ENCODE peak calls at places on chromosomes 3 and 15, in four cellular contexts. J is HL-60, Q is GM12878, L is K562. Z is an unnamed sample.

GRCh38 chr3:129824926-129825541 is 68.5 kb downstream of the TMCC1 start:
- DNase-seq in J (peak; percentile 29), Q (peak; percentile 20), L (peak; percentile 60), Z (no peak)

GRCh38 chr15:76337047-76337738 is 620 bp downstream of the ISL2 start:
- DNase-seq in J (no peak), Q (no peak), L (peak; percentile 41), Z (no peak)

GRCh38 chr3:46890132-46890531 is 12.6 kb downstream of the PTH1R start:
- DNase-seq in J (no peak), Q (no peak), L (peak; percentile 73), Z (no peak)

GRCh38 chr3:41040256-41040655 is 159.0 kb upstream of the CTNNB1 start:
- DNase-seq in J (no peak), Q (no peak), L (no peak), Z (no peak)

GRCh38 chr15:77493324-77493907 is 72.7 kb downstream of the HMG20A start:
- DNase-seq in J (peak; percentile 23), Q (no peak), L (no peak), Z (no peak)

GRCh38 chr3:53536282-53536681 is 41.9 kb downstream of the CACNA1D start:
- DNase-seq in J (no peak), Q (no peak), L (no peak), Z (no peak)

GRCh38 chr3:53495518-53496501 is 1.4 kb downstream of the CACNA1D start:
- DNase-seq in J (no peak), Q (no peak), L (no peak), Z (peak; percentile 37)

GRCh38 chr15:64975390-64975789 is 14.3 kb downstream of the SPG21 start:
- DNase-seq in J (no peak), Q (no peak), L (no peak), Z (no peak)

GRCh38 chr3:112656045-112656444 is 15.1 kb upstream of the CCDC80 start:
- DNase-seq in J (no peak), Q (no peak), L (no peak), Z (no peak)

GRCh38 chr3:186640473-186640818 is 247 bp downstream of the FETUB start:
- DNase-seq in J (no peak), Q (no peak), L (no peak), Z (no peak)

GRCh38 chr15:25094519-25094918 is 139.7 kb downstream of the SNRPN start:
- DNase-seq in J (no peak), Q (no peak), L (no peak), Z (no peak)

DNA sequence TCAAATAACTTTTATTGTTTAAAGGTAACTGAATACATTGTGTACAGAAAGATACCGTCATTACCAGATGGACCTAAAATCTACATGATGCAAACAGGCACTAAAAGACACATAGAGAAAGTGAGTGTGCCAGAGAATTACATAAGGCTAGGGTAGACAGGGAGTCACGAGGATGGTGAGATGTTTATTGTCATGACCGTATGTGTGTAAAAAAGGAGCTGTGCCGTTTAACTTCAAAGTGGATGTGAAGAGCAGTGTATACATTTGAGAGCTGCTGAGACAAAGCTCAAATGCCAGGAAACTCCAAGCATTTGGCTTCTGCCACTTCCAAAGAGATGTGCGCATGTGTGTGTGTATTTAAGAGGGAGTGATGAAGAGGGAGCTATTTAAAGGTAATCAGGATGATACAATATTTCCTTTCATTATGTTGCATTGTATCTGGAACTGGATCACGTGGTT is 51.4 kb upstream of the IGF1R start:
- DNase-seq in J (no peak), Q (no peak), L (no peak), Z (no peak)
- TF ChIP-seq POLR2AphosphoS5 in J (no peak), Q (no peak), L (no peak), Z (no peak)

GRCh38 chr15:48855501-48856440 is 22.2 kb upstream of the EID1 start:
- DNase-seq in J (no peak), Q (no peak), L (no peak), Z (no peak)
- TF ChIP-seq SPI1 in J (no peak), Q (no peak), L (peak; percentile 8), Z (no peak)

GRCh38 chr3:74614133-74614967 is at the start of gene CNTN3:
- DNase-seq in J (no peak), Q (no peak), L (no peak), Z (no peak)
- TF ChIP-seq POLR2AphosphoS5 in J (no peak), Q (no peak), L (no peak), Z (no peak)

DNA sequence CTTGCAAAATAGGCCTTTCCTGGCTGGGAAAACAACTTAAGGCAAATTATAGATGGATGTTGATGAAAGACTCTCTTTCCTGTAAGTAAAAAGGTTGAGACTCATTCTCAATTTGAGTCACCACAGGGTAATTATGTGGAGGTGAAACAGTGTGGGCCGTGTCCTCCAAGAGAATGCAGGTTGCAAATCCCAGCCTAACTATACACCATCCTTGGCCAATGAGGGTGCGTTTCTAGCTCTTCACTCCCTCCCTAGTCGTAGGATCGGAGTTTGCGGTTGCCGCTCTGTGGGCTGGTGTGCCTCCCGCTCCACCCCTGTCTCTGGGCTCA is 259.9 kb downstream of the PLCL2 start:
- DNase-seq in J (no peak), Q (no peak), L (no peak), Z (no peak)
- TF ChIP-seq SPI1 in J (no peak), Q (no peak), L (no peak), Z (no peak)

DNA sequence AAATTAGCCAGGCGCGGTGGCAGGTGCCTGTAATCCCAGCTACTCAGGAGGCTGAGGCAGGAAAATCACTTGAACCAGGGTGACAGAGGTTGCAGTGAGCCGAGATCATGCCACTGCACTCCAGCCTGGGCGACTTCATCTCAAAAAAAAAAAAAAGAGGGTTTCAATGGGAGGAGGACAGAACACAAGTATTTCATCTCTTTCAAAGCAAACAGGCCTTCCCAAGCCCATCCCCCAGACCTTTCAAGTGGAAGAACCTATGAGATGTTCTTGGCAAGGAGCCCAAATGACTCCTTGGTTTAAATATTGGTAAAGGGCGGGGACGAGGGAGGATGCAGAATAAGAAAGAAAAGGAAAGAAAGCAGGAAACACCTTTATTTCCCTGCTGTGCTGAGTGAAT is 62.2 kb upstream of the MCF2L2 start:
- DNase-seq in J (no peak), Q (no peak), L (no peak), Z (no peak)
- TF ChIP-seq POLR2AphosphoS5 in J (no peak), Q (no peak), L (no peak), Z (no peak)

GRCh38 chr15:30870681-30871080 is 33.0 kb upstream of the FAN1 start:
- DNase-seq in J (no peak), Q (no peak), L (no peak), Z (no peak)

GRCh38 chr15:30877070-30877469 is 26.6 kb upstream of the FAN1 start:
- DNase-seq in J (no peak), Q (no peak), L (no peak), Z (no peak)

GRCh38 chr15:30872341-30872748 is 31.4 kb upstream of the FAN1 start:
- DNase-seq in J (no peak), Q (no peak), L (no peak), Z (no peak)
- TF ChIP-seq SPI1 in J (no peak), Q (no peak), L (no peak), Z (no peak)

GRCh38 chr15:40331026-40331425 is 7.5 kb downstream of the INAFM2 start:
- DNase-seq in J (no peak), Q (no peak), L (no peak), Z (no peak)
- TF ChIP-seq POLR2AphosphoS5 in J (no peak), Q (no peak), L (no peak), Z (no peak)

GRCh38 chr15:52303093-52303772 is 7.6 kb upstream of the MYO5C start:
- DNase-seq in J (no peak), Q (no peak), L (no peak), Z (no peak)
- TF ChIP-seq SPI1 in J (no peak), Q (no peak), L (no peak), Z (no peak)

GRCh38 chr15:55739641-55740040 is 3.3 kb downstream of the PRTG start:
- DNase-seq in J (no peak), Q (no peak), L (no peak), Z (no peak)

GRCh38 chr15:55742498-55742926 is 440 bp downstream of the PRTG start:
- DNase-seq in J (no peak), Q (no peak), L (no peak), Z (peak; percentile 22)

GRCh38 chr15:55741592-55742497 is 1.1 kb downstream of the PRTG start:
- DNase-seq in J (no peak), Q (no peak), L (no peak), Z (no peak)

GRCh38 chr15:55740479-55740878 is 2.5 kb downstream of the PRTG start:
- DNase-seq in J (no peak), Q (no peak), L (no peak), Z (no peak)

GRCh38 chr15:55740981-55741591 is 1.9 kb downstream of the PRTG start:
- DNase-seq in J (no peak), Q (no peak), L (no peak), Z (no peak)
- TF ChIP-seq POLR2AphosphoS5 in J (no peak), Q (no peak), L (no peak), Z (no peak)

GRCh38 chr15:84919268-84919667 is 34.8 kb downstream of the SLC28A1 start:
- DNase-seq in J (no peak), Q (no peak), L (no peak), Z (no peak)

GRCh38 chr15:84917452-84917851 is 33.0 kb downstream of the SLC28A1 start:
- DNase-seq in J (no peak), Q (no peak), L (no peak), Z (no peak)

GRCh38 chr15:84924074-84924700 is 39.7 kb downstream of the SLC28A1 start:
- DNase-seq in J (no peak), Q (no peak), L (no peak), Z (no peak)

GRCh38 chr15:84925906-84926305 is 41.4 kb downstream of the SLC28A1 start:
- DNase-seq in J (no peak), Q (no peak), L (no peak), Z (no peak)

DNA sequence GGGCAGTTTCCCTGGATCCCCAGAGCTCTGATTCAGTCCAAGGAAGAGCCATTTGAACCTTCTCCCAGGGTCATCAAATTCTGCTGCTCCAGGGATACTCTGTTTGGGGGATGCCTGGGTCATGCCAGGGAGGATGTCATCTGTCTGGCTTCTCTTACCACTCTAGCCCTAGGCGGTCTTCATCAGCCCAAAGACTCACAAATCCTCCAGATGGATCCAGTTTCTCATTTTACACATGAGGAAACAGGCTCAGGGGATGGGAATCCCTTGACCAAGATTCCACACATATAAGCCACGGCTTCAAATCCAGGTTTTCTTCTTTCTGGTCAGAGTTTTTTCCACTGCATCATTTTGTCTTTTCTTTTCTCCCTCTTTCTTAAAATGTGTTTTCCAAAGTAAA is 36.7 kb downstream of the SLC28A1 start:
- DNase-seq in J (no peak), Q (no peak), L (no peak), Z (no peak)
- TF ChIP-seq SPI1 in J (no peak), Q (no peak), L (no peak), Z (no peak)

Z was measured in GM12891.